ENCODE peak calls at places on chromosomes 1 and 21, in ten cellular contexts. F is H1, M is OCI-LY7, H is neural progenitor cell, T is IMR-90, R is SK-N-SH, Y is GM23338, N is osteoblast, U is astrocyte, O is MM.1S. D is an unnamed sample.
A peak's percentile ranks its signal among the peaks of the same experiment; 100 is the strongest.

GRCh38 chr21:44972301-44972814 is 32.5 kb downstream of the SLX9 start:
- DNase-seq in F (no peak), M (no peak), H (no peak), T (no peak), R (no peak), Y (peak; percentile 54), N (peak; percentile 46), U (no peak), O (no peak), D (no peak)

GRCh38 chr1:52633291-52633754 is 355 bp downstream of the SHISAL2A start:
- DNase-seq in F (no peak), M (no peak), H (peak; percentile 69), T (no peak), R (no peak), Y (peak; percentile 71), N (peak; percentile 53), U (no peak), O (no peak), D (no peak)

GRCh38 chr1:156492591-156493080 is 7.9 kb downstream of the MEF2D start:
- DNase-seq in F (no peak), M (peak; percentile 97), H (no peak), T (no peak), R (no peak), Y (no peak), N (peak; percentile 65), U (no peak), O (no peak), D (no peak)

GRCh38 chr1:213439703-213440102 is 388.7 kb downstream of the RPS6KC1 start:
- DNase-seq in F (no peak), M (no peak), H (no peak), T (no peak), R (no peak), Y (no peak), N (no peak), U (no peak), O (no peak), D (no peak)

GRCh38 chr1:74733616-74734484 is 898 bp downstream of the TYW3 start:
- DNase-seq in F (no peak), M (peak; percentile 87), H (peak; percentile 45), T (peak; percentile 77), R (peak; percentile 60), Y (peak; percentile 88), N (peak; percentile 23), U (peak; percentile 64), O (peak; percentile 89), D (peak; percentile 55)

GRCh38 chr1:209621329-209621728 is 30.9 kb downstream of the LAMB3 start:
- DNase-seq in F (no peak), M (no peak), H (no peak), T (no peak), R (peak; percentile 47), Y (no peak), N (no peak), U (no peak), O (no peak), D (peak; percentile 36)

GRCh38 chr21:45050786-45051489 is 23.4 kb upstream of the ADARB1 start:
- DNase-seq in F (no peak), M (no peak), H (no peak), T (peak; percentile 100), R (no peak), Y (no peak), N (peak; percentile 82), U (peak; percentile 73), O (no peak), D (no peak)

GRCh38 chr1:186982116-186982515 is 153.4 kb downstream of the PLA2G4A start:
- DNase-seq in F (no peak), M (no peak), H (no peak), T (no peak), R (no peak), Y (no peak), N (no peak), U (no peak), O (no peak), D (no peak)

GRCh38 chr1:202016022-202016624 is 5.7 kb downstream of the ELF3 start:
- DNase-seq in F (no peak), M (no peak), H (no peak), T (peak; percentile 78), R (no peak), Y (no peak), N (peak; percentile 81), U (peak; percentile 23), O (no peak), D (no peak)

GRCh38 chr1:60114735-60115318 is 41.3 kb upstream of the C1orf87 start:
- DNase-seq in F (no peak), M (no peak), H (peak; percentile 31), T (no peak), R (no peak), Y (peak; percentile 22), N (no peak), U (no peak), O (no peak), D (no peak)

GRCh38 chr1:2828586-2829250 is 27.2 kb upstream of the TTC34 start:
- DNase-seq in F (no peak), M (no peak), H (no peak), T (no peak), R (no peak), Y (no peak), N (peak; percentile 42), U (no peak), O (no peak), D (no peak)

GRCh38 chr1:184664042-184664659 is 90.5 kb downstream of the EDEM3 start:
- DNase-seq in F (no peak), M (no peak), H (peak; percentile 94), T (peak; percentile 57), R (peak; percentile 83), Y (peak; percentile 94), N (peak; percentile 89), U (peak; percentile 35), O (peak; percentile 80), D (no peak)

GRCh38 chr1:108046021-108046420 is 81.0 kb upstream of the VAV3 start:
- DNase-seq in F (no peak), M (no peak), H (no peak), T (no peak), R (no peak), Y (no peak), N (no peak), U (no peak), O (no peak), D (peak; percentile 69)

GRCh38 chr1:149995927-149996326 is 14.6 kb downstream of the OTUD7B start:
- DNase-seq in F (no peak), M (no peak), H (no peak), T (peak; percentile 71), R (no peak), Y (peak; percentile 61), N (peak; percentile 36), U (peak; percentile 75), O (no peak), D (peak; percentile 54)

GRCh38 chr1:94440088-94440487 is 21.9 kb downstream of the ABCD3 start:
- DNase-seq in F (no peak), M (no peak), H (no peak), T (no peak), R (no peak), Y (no peak), N (no peak), U (no peak), O (no peak), D (no peak)
- TF ChIP-seq CTCF in F (no peak), M (peak; percentile 50), H (no peak), T (no peak), R (peak; percentile 18), Y (peak; percentile 48), N (no peak), U (no peak), O (no peak), D (no peak)

GRCh38 chr1:24120965-24121364 is 9.0 kb upstream of the MYOM3 start:
- DNase-seq in F (no peak), M (no peak), H (no peak), T (no peak), R (no peak), Y (no peak), N (no peak), U (no peak), O (no peak), D (no peak)

GRCh38 chr1:24118410-24119242 is 6.7 kb upstream of the MYOM3 start:
- DNase-seq in F (no peak), M (peak; percentile 11), H (no peak), T (no peak), R (no peak), Y (no peak), N (no peak), U (no peak), O (no peak), D (no peak)

GRCh38 chr1:24121406-24121805 is 9.5 kb upstream of the MYOM3 start:
- DNase-seq in F (no peak), M (no peak), H (no peak), T (no peak), R (no peak), Y (no peak), N (no peak), U (no peak), O (no peak), D (no peak)

GRCh38 chr1:24119489-24119858 is 7.5 kb upstream of the MYOM3 start:
- DNase-seq in F (no peak), M (no peak), H (no peak), T (no peak), R (no peak), Y (no peak), N (no peak), U (no peak), O (no peak), D (no peak)

GRCh38 chr1:24119859-24120756 is 8.2 kb upstream of the MYOM3 start:
- DNase-seq in F (no peak), M (no peak), H (no peak), T (peak; percentile 17), R (no peak), Y (no peak), N (no peak), U (peak; percentile 21), O (no peak), D (no peak)
- H2AFZ ChIP-seq in F (no peak overlapping the region), M (no peak overlapping the region), H (peak overlapping the region; percentile 22), T (peak overlapping the region; percentile 4), R (no peak overlapping the region), Y (no peak overlapping the region), N (no peak overlapping the region), U (no peak overlapping the region), O (no peak overlapping the region), D (peak overlapping the region; percentile 88)

GRCh38 chr1:173388352-173388751 is 88.8 kb upstream of the PRDX6 start:
- DNase-seq in F (no peak), M (no peak), H (no peak), T (no peak), R (no peak), Y (no peak), N (no peak), U (no peak), O (no peak), D (no peak)

GRCh38 chr1:173395762-173396161 is 81.4 kb upstream of the PRDX6 start:
- DNase-seq in F (no peak), M (no peak), H (no peak), T (no peak), R (no peak), Y (no peak), N (no peak), U (no peak), O (no peak), D (no peak)

GRCh38 chr1:173393655-173393993 is 83.5 kb upstream of the PRDX6 start:
- DNase-seq in F (no peak), M (no peak), H (no peak), T (peak; percentile 78), R (no peak), Y (no peak), N (no peak), U (peak; percentile 65), O (no peak), D (no peak)

GRCh38 chr1:173392895-173393654 is 84.1 kb upstream of the PRDX6 start:
- DNase-seq in F (no peak), M (no peak), H (no peak), T (peak; percentile 90), R (no peak), Y (no peak), N (peak; percentile 35), U (peak; percentile 92), O (no peak), D (no peak)
- H3K4me2 ChIP-seq in F (no peak overlapping the region), M (no peak overlapping the region), H (no peak overlapping the region), T (peak overlapping the region; percentile 37), R (peak overlapping the region; percentile 57), Y (no peak overlapping the region), N (peak overlapping the region; percentile 71), U (peak overlapping the region; percentile 54), O (no peak overlapping the region), D (peak overlapping the region; percentile 36)

GRCh38 chr1:73205294-73205973 is 923.1 kb upstream of the NEGR1 start:
- DNase-seq in F (no peak), M (no peak), H (peak; percentile 33), T (no peak), R (no peak), Y (peak; percentile 44), N (no peak), U (no peak), O (no peak), D (no peak)
- TF ChIP-seq CTCF in F (peak; percentile 53), M (peak; percentile 30), H (peak; percentile 52), T (no peak), R (no peak), Y (peak; percentile 55), N (no peak), U (no peak), O (no peak), D (peak; percentile 20)

D was measured in keratinocyte.